ENCODE peak calls at places on chromosomes 6 and 20, in eight cellular contexts. L is GDM1; B is effector CD4-positive, alpha-beta T cell; V is amniotic stem cell; A is psoas muscle; N is fibroblast of mammary gland; I is OCI-M1; Y is anterior cingulate cortex. D is an unnamed sample.

GRCh38 chr6:158854214-158855101 is 35.3 kb upstream of the EZR start:
- DNase-seq in I (peak), A (no peak), V (no peak), Y (no peak), B (peak), N (no peak), L (no peak), D (no peak)

GRCh38 chr6:14797875-14798593 is 447.8 kb upstream of the JARID2 start:
- DNase-seq in I (peak), Y (no peak), V (no peak), N (no peak), L (no peak), A (no peak), B (no peak), D (no peak)

GRCh38 chr6:106162926-106163325 is 76.8 kb downstream of the PRDM1 start:
- DNase-seq in B (no peak), N (peak), L (no peak), V (no peak), Y (no peak), I (no peak), A (no peak), D (no peak)

GRCh38 chr6:157101166-157101565 is 222.2 kb downstream of the TMEM242 start:
- DNase-seq in B (no peak), V (no peak), A (no peak), L (no peak), Y (no peak), N (no peak), I (no peak), D (no peak)

GRCh38 chr20:38073307-38074010 is 39.9 kb downstream of the RPRD1B start:
- DNase-seq in V (peak), Y (no peak), A (peak), L (no peak), N (peak), I (peak), B (peak), D (peak)

GRCh38 chr6:82524031-82524430 is 160.4 kb downstream of the TPBG start:
- DNase-seq in A (no peak), L (no peak), I (no peak), B (no peak), V (no peak), Y (no peak), N (no peak), D (no peak)

GRCh38 chr6:37916675-37917074 is 97.1 kb downstream of the ZFAND3 start:
- DNase-seq in I (no peak), N (no peak), L (no peak), V (no peak), B (no peak), A (no peak), Y (no peak), D (no peak)

GRCh38 chr20:10540636-10541493 is 105.8 kb downstream of the SLX4IP start:
- DNase-seq in I (no peak), Y (no peak), N (peak), L (no peak), B (no peak), A (no peak), V (peak), D (no peak)

GRCh38 chr6:145733770-145734169 is 1.6 kb downstream of the EPM2A start:
- DNase-seq in V (no peak), L (no peak), A (no peak), Y (no peak), I (peak), B (no peak), N (no peak), D (no peak)

GRCh38 chr6:96766769-96767168 is 70.5 kb downstream of the GPR63 start:
- DNase-seq in N (no peak), Y (no peak), L (no peak), A (no peak), V (no peak), B (no peak), I (no peak), D (no peak)

GRCh38 chr6:160972111-160972510 is 19.5 kb upstream of the MAP3K4 start:
- DNase-seq in N (peak), V (peak), B (no peak), Y (no peak), I (peak), L (no peak), A (no peak), D (no peak)

GRCh38 chr6:167912494-167912893 is 85.0 kb upstream of the KIF25 start:
- DNase-seq in I (no peak), B (no peak), L (no peak), A (no peak), V (no peak), N (no peak), Y (no peak), D (no peak)

GRCh38 chr6:116314878-116315277 is 35.1 kb upstream of the TSPYL1 start:
- DNase-seq in N (no peak), I (peak), Y (no peak), B (no peak), V (no peak), L (no peak), A (no peak), D (no peak)

GRCh38 chr6:135322427-135323201 is 141.5 kb downstream of the MYB start:
- DNase-seq in Y (no peak), N (no peak), B (no peak), L (peak), V (no peak), A (no peak), I (no peak), D (no peak)

GRCh38 chr20:38764563-38765355 is 16.5 kb downstream of the ACTR5 start:
- DNase-seq in I (no peak), L (no peak), A (no peak), V (peak), B (no peak), Y (peak), N (peak), D (no peak)

GRCh38 chr6:33589723-33590530 is 9.9 kb upstream of the BAK1 start:
- DNase-seq in L (peak), A (peak), Y (peak), V (peak), B (no peak), I (peak), N (peak), D (peak)

D was measured in heart right ventricle.